ENCODE peak calls at places on chromosomes 16 and 17, in six cellular contexts. B is activated CD4-positive, alpha-beta T cell treated with anti-CD3 and anti-CD28 coated beads for 48 hours; T is GM10248; F is stimulated activated CD4-positive, alpha-beta T cell treated with anti-CD3 and anti-CD28 coated beads, Interleukin-1b, Interleukin-23, amount 100 ng/mL, for 4 hours; P is GM12892; D is memory B cell. Z is an unnamed sample.

GRCh38 chr17:1491406-1492248 is 859 bp downstream of the MYO1C start:
- DNase-seq in B (peak; percentile 48), T (peak; percentile 92), F (no peak), P (peak; percentile 97), D (no peak), Z (peak; percentile 85)

GRCh38 chr16:49471038-49471727 is 97.6 kb downstream of the C16orf78 start:
- DNase-seq in B (no peak), T (no peak), F (no peak), P (no peak), D (no peak), Z (no peak)

GRCh38 chr17:57485566-57485865 is 229.2 kb downstream of the MSI2 start:
- DNase-seq in B (no peak), T (no peak), F (no peak), P (no peak), D (no peak), Z (no peak)

GRCh38 chr16:29849505-29849904 is 13.5 kb downstream of the CDIPT start:
- DNase-seq in B (no peak), T (no peak), F (no peak), P (no peak), D (no peak), Z (no peak)

GRCh38 chr16:66189951-66190350 is 176.5 kb upstream of the CDH5 start:
- DNase-seq in B (no peak), T (no peak), F (no peak), P (no peak), D (no peak), Z (no peak)

GRCh38 chr16:2719328-2720062 is 529 bp downstream of the PRSS27 start:
- DNase-seq in B (no peak), T (no peak), F (no peak), P (no peak), D (no peak), Z (peak; percentile 62)

GRCh38 chr17:44903012-44903685 is 3.9 kb upstream of the EFTUD2 start:
- DNase-seq in B (no peak), T (no peak), F (no peak), P (no peak), D (no peak), Z (peak; percentile 27)

GRCh38 chr17:44971776-44972483 is 3.8 kb upstream of the C1QL1 start:
- DNase-seq in B (peak; percentile 83), T (no peak), F (peak; percentile 45), P (no peak), D (no peak), Z (no peak)

GRCh38 chr17:56756536-56756935 is 77.2 kb downstream of the C17orf67 start:
- DNase-seq in B (no peak), T (no peak), F (no peak), P (no peak), D (no peak), Z (no peak)

GRCh38 chr17:35968520-35969054 is 12.7 kb downstream of the CCL16 start:
- DNase-seq in B (no peak), T (no peak), F (no peak), P (no peak), D (no peak), Z (no peak)

GRCh38 chr17:9371019-9371418 is 204.6 kb downstream of the STX8 start:
- DNase-seq in B (peak; percentile 19), T (no peak), F (no peak), P (no peak), D (no peak), Z (no peak)

GRCh38 chr17:63843387-63844292 is 1.2 kb upstream of the SMARCD2 start:
- DNase-seq in B (no peak), T (peak; percentile 56), F (no peak), P (peak; percentile 44), D (peak; percentile 36), Z (peak; percentile 76)

GRCh38 chr17:75344664-75345063 is 55.4 kb upstream of the SLC25A19 start:
- DNase-seq in B (peak; percentile 40), T (no peak), F (peak; percentile 50), P (no peak), D (no peak), Z (no peak)

GRCh38 chr16:566475-567361 is at the start of gene NHLRC4:
- DNase-seq in B (peak; percentile 71), T (peak; percentile 91), F (no peak), P (peak; percentile 96), D (no peak), Z (peak; percentile 87)

GRCh38 chr17:58693208-58693607 is 806 bp downstream of the RAD51C start:
- DNase-seq in B (no peak), T (no peak), F (no peak), P (no peak), D (no peak), Z (no peak)

GRCh38 chr17:34386925-34387550 is 24.0 kb upstream of the CCL1 start:
- DNase-seq in B (no peak), T (no peak), F (no peak), P (no peak), D (no peak), Z (no peak)